ENCODE peak calls at places on chromosomes 1 and 21, in nine cellular contexts. Q, Y, K, H, U, B, G, I and O are unnamed samples.

GRCh38 chr1:48610628-48611542 is 138.9 kb upstream of the SPATA6 start:
- DNase-seq in Q (no peak), Y (no peak), K (no peak), H (no peak), U (peak; percentile 62), B (no peak), G (no peak), I (no peak), O (peak; percentile 58)

GRCh38 chr1:154384650-154385557 is 20.2 kb upstream of the IL6R start:
- DNase-seq in Q (no peak), Y (no peak), K (no peak), H (no peak), U (no peak), B (no peak), G (no peak), I (no peak), O (no peak)

GRCh38 chr1:55047611-55048010 is 8.3 kb downstream of the PCSK9 start:
- DNase-seq in Q (no peak), Y (no peak), K (no peak), H (no peak), U (no peak), B (no peak), G (no peak), I (no peak), O (no peak)

GRCh38 chr21:32130031-32130891 is 148.6 kb downstream of the MIS18A start:
- DNase-seq in Q (no peak), Y (no peak), K (no peak), H (no peak), U (no peak), B (no peak), G (no peak), I (no peak), O (no peak)

GRCh38 chr1:27520651-27521050 is 30.7 kb upstream of the WASF2 start:
- DNase-seq in Q (no peak), Y (no peak), K (no peak), H (no peak), U (peak; percentile 72), B (no peak), G (no peak), I (no peak), O (no peak)

GRCh38 chr21:34865922-34866271 is 183.2 kb downstream of the RUNX1 start:
- DNase-seq in Q (no peak), Y (no peak), K (no peak), H (peak; percentile 99), U (no peak), B (no peak), G (no peak), I (no peak), O (no peak)

GRCh38 chr1:236401698-236402097 is 7.6 kb downstream of the EDARADD start:
- DNase-seq in Q (no peak), Y (no peak), K (no peak), H (no peak), U (no peak), B (no peak), G (no peak), I (no peak), O (no peak)

GRCh38 chr21:35473496-35473895 is 424.4 kb upstream of the RUNX1 start:
- DNase-seq in Q (no peak), Y (no peak), K (no peak), H (no peak), U (no peak), B (no peak), G (no peak), I (no peak), O (no peak)

GRCh38 chr1:246836647-246837046 is 95.1 kb downstream of the AHCTF1 start:
- DNase-seq in Q (no peak), Y (peak; percentile 24), K (no peak), H (no peak), U (no peak), B (no peak), G (no peak), I (no peak), O (no peak)

GRCh38 chr21:14383596-14384210 is 757 bp upstream of the HSPA13 start:
- DNase-seq in Q (no peak), Y (no peak), K (no peak), H (peak; percentile 50), U (no peak), B (no peak), G (no peak), I (no peak), O (no peak)

GRCh38 chr1:183953031-183953430 is 84.5 kb downstream of the COLGALT2 start:
- DNase-seq in Q (no peak), Y (peak; percentile 46), K (no peak), H (no peak), U (no peak), B (no peak), G (no peak), I (no peak), O (no peak)

GRCh38 chr1:85576642-85577420 is 3.7 kb upstream of the CCN1 start:
- DNase-seq in Q (peak; percentile 85), Y (peak; percentile 97), K (no peak), H (peak; percentile 70), U (peak; percentile 92), B (peak; percentile 86), G (peak; percentile 61), I (no peak), O (peak; percentile 87)

GRCh38 chr1:211257831-211258225 is 1.3 kb upstream of the RCOR3 start:
- DNase-seq in Q (no peak), Y (peak; percentile 27), K (no peak), H (no peak), U (no peak), B (peak; percentile 14), G (no peak), I (no peak), O (no peak)

GRCh38 chr1:91022518-91022929 is 689 bp upstream of the ZNF644 start:
- DNase-seq in Q (no peak), Y (no peak), K (no peak), H (no peak), U (no peak), B (no peak), G (no peak), I (no peak), O (no peak)

GRCh38 chr1:58739851-58740466 is 40.1 kb upstream of the MYSM1 start:
- DNase-seq in Q (peak; percentile 23), Y (peak; percentile 83), K (no peak), H (peak; percentile 68), U (no peak), B (peak; percentile 64), G (peak; percentile 52), I (no peak), O (no peak)

GRCh38 chr1:177135250-177135649 is 29.3 kb downstream of the ASTN1 start:
- DNase-seq in Q (no peak), Y (no peak), K (no peak), H (no peak), U (no peak), B (no peak), G (no peak), I (no peak), O (no peak)

GRCh38 chr1:226123591-226124471 is 61.3 kb downstream of the H3-3A start:
- DNase-seq in Q (no peak), Y (peak; percentile 48), K (no peak), H (no peak), U (no peak), B (no peak), G (no peak), I (no peak), O (no peak)

GRCh38 chr1:22976461-22977243 is 4.0 kb upstream of the LACTBL1 start:
- DNase-seq in Q (peak; percentile 63), Y (peak; percentile 86), K (peak; percentile 7), H (peak; percentile 60), U (peak; percentile 43), B (peak; percentile 83), G (peak; percentile 56), I (peak; percentile 38), O (peak; percentile 59)

GRCh38 chr1:3668148-3668547 is 15.8 kb downstream of the TP73 start:
- DNase-seq in Q (no peak), Y (no peak), K (no peak), H (no peak), U (peak; percentile 7), B (no peak), G (no peak), I (no peak), O (no peak)

GRCh38 chr21:20010691-20011200 is 987.5 kb upstream of the NCAM2 start:
- DNase-seq in Q (no peak), Y (no peak), K (no peak), H (no peak), U (no peak), B (no peak), G (no peak), I (no peak), O (peak; percentile 28)

GRCh38 chr1:72284084-72284397 is 1.7 kb upstream of the NEGR1 start:
- DNase-seq in Q (peak; percentile 46), Y (no peak), K (no peak), H (no peak), U (no peak), B (no peak), G (no peak), I (no peak), O (no peak)

GRCh38 chr1:6603424-6603850 is 768 bp upstream of the KLHL21 start:
- DNase-seq in Q (peak; percentile 56), Y (peak; percentile 84), K (no peak), H (peak; percentile 69), U (peak; percentile 73), B (peak; percentile 64), G (no peak), I (peak; percentile 54), O (peak; percentile 61)

GRCh38 chr1:185742403-185742802 is 8.2 kb downstream of the HMCN1 start:
- DNase-seq in Q (no peak), Y (no peak), K (no peak), H (no peak), U (no peak), B (no peak), G (no peak), I (no peak), O (no peak)

GRCh38 chr1:17990401-17990800 is 117.2 kb upstream of the IGSF21 start:
- DNase-seq in Q (no peak), Y (no peak), K (no peak), H (no peak), U (no peak), B (no peak), G (no peak), I (no peak), O (no peak)